ENCODE peak calls at places on chromosomes 12 and 14, in six cellular contexts. Q is prostate gland; M is psoas muscle; I is left ventricle myocardium inferior; X is H9; J is CD4-positive, alpha-beta T cell. H is an unnamed sample.

GRCh38 chr14:33657478-33657877 is 293.4 kb downstream of the EGLN3 start:
- DNase-seq in Q (no peak), I (no peak), J (no peak), M (no peak), X (no peak), H (no peak)

GRCh38 chr12:124510301-124510970 is 57.0 kb downstream of the NCOR2 start:
- DNase-seq in X (peak; percentile 56), Q (no peak), M (peak; percentile 80), I (no peak), J (no peak), H (no peak)

GRCh38 chr14:106277503-106277902 is 751.1 kb downstream of the TMEM121 start:
- DNase-seq in X (no peak), I (no peak), Q (no peak), J (peak; percentile 22), M (no peak), H (no peak)

GRCh38 chr12:537772-538171 is 78.0 kb downstream of the B4GALNT3 start:
- DNase-seq in X (no peak), I (no peak), M (no peak), Q (peak; percentile 66), J (no peak), H (no peak)

GRCh38 chr12:60148831-60149230 is 553.0 kb downstream of the SLC16A7 start:
- DNase-seq in J (no peak), X (no peak), I (no peak), M (peak; percentile 1), Q (no peak), H (no peak)

GRCh38 chr14:23411563-23412525 is 3.8 kb upstream of the MYH6 start:
- DNase-seq in Q (no peak), X (no peak), J (no peak), M (peak; percentile 48), I (no peak), H (no peak)

GRCh38 chr12:3571323-3571722 is 80.3 kb downstream of the PRMT8 start:
- DNase-seq in Q (no peak), J (no peak), M (no peak), I (no peak), X (no peak), H (no peak)

GRCh38 chr14:90820958-90821357 is 4.7 kb upstream of the TTC7B start:
- DNase-seq in M (no peak), X (no peak), Q (no peak), J (peak; percentile 52), I (no peak), H (no peak)

GRCh38 chr12:120720972-120721801 is 4.4 kb upstream of the ACADS start:
- DNase-seq in X (no peak), Q (no peak), I (no peak), J (no peak), M (peak; percentile 58), H (no peak)

GRCh38 chr14:29576997-29577396 is 350.6 kb downstream of the PRKD1 start:
- DNase-seq in M (no peak), J (no peak), X (no peak), I (no peak), Q (no peak), H (no peak)

GRCh38 chr12:45122776-45123380 is 72.0 kb upstream of the DBX2 start:
- DNase-seq in J (no peak), I (no peak), X (no peak), M (no peak), Q (no peak), H (peak; percentile 52)

GRCh38 chr14:71336488-71337192 is 429.4 kb downstream of the PCNX1 start:
- DNase-seq in Q (no peak), X (no peak), I (no peak), M (no peak), J (no peak), H (no peak)

GRCh38 chr14:54549862-54550261 is 17.1 kb upstream of the SAMD4A start:
- DNase-seq in M (no peak), I (no peak), J (no peak), Q (no peak), X (no peak), H (no peak)

GRCh38 chr12:1533602-1534304 is 60.6 kb downstream of the FBXL14 start:
- DNase-seq in J (peak; percentile 13), M (no peak), Q (no peak), X (peak; percentile 25), I (no peak), H (no peak)

GRCh38 chr12:14868916-14869315 is 16.7 kb downstream of the MGP start:
- DNase-seq in M (no peak), Q (no peak), X (no peak), J (no peak), I (no peak), H (no peak)

GRCh38 chr12:138898-139534 is 72.4 kb downstream of the IQSEC3 start:
- DNase-seq in J (no peak), X (peak; percentile 75), M (no peak), I (peak; percentile 29), Q (no peak), H (peak; percentile 46)

GRCh38 chr12:58639323-58639934 is 280.9 kb downstream of the LRIG3 start:
- DNase-seq in J (no peak), I (no peak), M (no peak), Q (no peak), X (no peak), H (no peak)

GRCh38 chr14:61555056-61555838 is 140.1 kb upstream of the HIF1A start:
- DNase-seq in Q (no peak), X (no peak), J (no peak), M (no peak), I (no peak), H (peak; percentile 0)

GRCh38 chr14:77590845-77591506 is 25.5 kb downstream of the SPTLC2 start:
- DNase-seq in I (no peak), M (no peak), X (no peak), J (no peak), Q (peak; percentile 28), H (no peak)

GRCh38 chr12:94767971-94768370 is 117.6 kb upstream of the TMCC3 start:
- DNase-seq in X (no peak), I (no peak), Q (no peak), M (no peak), J (no peak), H (no peak)

GRCh38 chr12:111310076-111310870 is 58.6 kb downstream of the PHETA1 start:
- DNase-seq in I (no peak), J (no peak), M (no peak), X (no peak), Q (no peak), H (no peak)

GRCh38 chr14:42687421-42687820 is 1080.7 kb downstream of the LRFN5 start:
- DNase-seq in M (no peak), J (no peak), Q (no peak), I (no peak), X (peak; percentile 74), H (peak; percentile 5)

GRCh38 chr12:53807322-53807721 is 55.5 kb upstream of the CISTR start:
- DNase-seq in X (no peak), J (no peak), M (no peak), I (no peak), Q (no peak), H (no peak)

GRCh38 chr12:121295746-121296617 is 527 bp downstream of the CAMKK2 start:
- DNase-seq in Q (no peak), X (peak; percentile 50), I (peak; percentile 41), J (peak; percentile 5), M (peak; percentile 69), H (peak; percentile 56)

GRCh38 chr12:15982071-15982470 is 70.9 kb downstream of the DERA start:
- DNase-seq in J (no peak), M (no peak), X (no peak), I (no peak), Q (no peak), H (no peak)

GRCh38 chr12:13090054-13090453 is 13.4 kb downstream of the GSG1 start:
- DNase-seq in X (no peak), M (no peak), Q (no peak), J (no peak), I (no peak), H (no peak)

GRCh38 chr14:29749327-29749726 is 178.3 kb downstream of the PRKD1 start:
- DNase-seq in M (no peak), Q (no peak), X (no peak), J (no peak), I (no peak), H (no peak)

GRCh38 chr12:123934829-123935228 is 37.8 kb downstream of the CCDC92 start:
- DNase-seq in I (no peak), J (no peak), Q (no peak), X (no peak), M (no peak), H (no peak)

GRCh38 chr12:95918194-95918993 is 24.0 kb downstream of the CCDC38 start:
- DNase-seq in J (peak; percentile 5), X (peak; percentile 71), I (no peak), Q (peak; percentile 37), M (no peak), H (peak; percentile 75)

GRCh38 chr14:57031474-57031873 is 221.2 kb upstream of the OTX2 start:
- DNase-seq in X (no peak), I (no peak), Q (no peak), J (no peak), M (no peak), H (no peak)

GRCh38 chr14:57025456-57025855 is 215.2 kb upstream of the OTX2 start:
- DNase-seq in M (no peak), J (no peak), I (no peak), X (no peak), Q (no peak), H (no peak)

GRCh38 chr14:57029620-57030253 is 219.5 kb upstream of the OTX2 start:
- DNase-seq in M (no peak), J (no peak), X (peak; percentile 45), I (no peak), Q (no peak), H (no peak)
- H3K27ac ChIP-seq in M (no peak overlapping the region), J (no peak overlapping the region), X (no peak overlapping the region), I (no peak overlapping the region), Q (no peak overlapping the region), H (peak overlapping the region; percentile 27)

GRCh38 chr12:47737936-47738335 is 12.6 kb upstream of the ENDOU start:
- DNase-seq in Q (no peak), X (no peak), J (no peak), M (no peak), I (no peak), H (no peak)
- H3K27ac ChIP-seq in Q (peak overlapping the region; percentile 41), X (no peak overlapping the region), J (no peak overlapping the region), M (peak overlapping the region; percentile 58), I (peak overlapping the region; percentile 92), H (no peak overlapping the region)

DNA sequence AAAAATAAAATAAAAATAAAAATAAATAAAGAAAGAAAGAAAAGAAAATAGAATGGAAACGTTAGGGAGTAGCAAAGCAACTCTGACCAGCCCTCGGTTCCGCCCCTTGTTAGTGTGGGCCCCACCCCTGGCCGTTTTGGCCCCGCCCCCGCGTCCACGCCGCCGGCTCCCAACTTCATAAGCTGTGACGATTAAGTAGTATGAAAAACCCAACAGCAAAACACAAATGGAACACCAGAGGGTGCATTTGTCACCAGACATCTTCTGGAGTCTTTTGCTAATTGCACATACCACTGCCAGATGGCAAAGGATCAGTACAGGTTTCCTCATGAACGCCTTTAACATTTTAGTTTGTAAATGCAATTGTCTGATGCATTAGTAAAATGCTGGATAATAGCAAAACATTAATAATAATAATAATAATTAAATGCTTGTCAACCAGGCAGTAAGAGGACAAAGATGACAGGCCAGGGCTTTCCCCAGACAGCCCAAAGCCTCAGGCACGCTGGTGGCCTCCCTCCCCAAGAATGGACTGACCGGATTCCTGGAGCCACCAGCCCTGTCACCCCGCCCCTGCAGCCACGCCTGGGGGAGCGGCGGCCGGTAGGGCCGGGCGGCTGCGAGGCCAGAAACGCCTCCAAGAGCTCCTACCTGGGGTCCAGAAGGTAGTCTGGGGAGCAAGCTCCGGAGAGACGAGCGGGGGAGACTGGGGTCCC is 23.6 kb downstream of the HSP90AA1 start:
- DNase-seq in I (peak; percentile 86), M (peak; percentile 91), X (peak; percentile 68), J (peak; percentile 57), Q (peak; percentile 89), H (peak; percentile 65)
- H3K27ac ChIP-seq in I (no peak overlapping the region), M (no peak overlapping the region), X (no peak overlapping the region), J (no peak overlapping the region), Q (peak overlapping the region; percentile 48), H (no peak overlapping the region)

GRCh38 chr12:109153711-109154434 is 37.5 kb downstream of the ACACB start:
- DNase-seq in M (no peak), I (no peak), X (peak; percentile 57), Q (no peak), J (no peak), H (peak; percentile 51)
- H3K27ac ChIP-seq in M (peak overlapping the region; percentile 80), I (peak overlapping the region; percentile 93), X (no peak overlapping the region), Q (peak overlapping the region; percentile 80), J (no peak overlapping the region), H (no peak overlapping the region)